ENCODE peak calls at places on chromosomes 16 and 17, in six cellular contexts. V is cardiac muscle cell; L is hepatocyte; Z is psoas muscle; A is stomach; C is CD8-positive, alpha-beta memory T cell. P is an unnamed sample.
A peak's percentile ranks its signal among the peaks of the same experiment; 100 is the strongest.

GRCh38 chr17:58121925-58122324 is 26.3 kb upstream of the OR4D1 start:
- DNase-seq in V (peak; percentile 46), L (peak; percentile 43), Z (no peak), A (no peak), C (peak; percentile 55), P (no peak)

GRCh38 chr16:62549875-62550274 is 513.6 kb upstream of the CDH8 start:
- DNase-seq in V (no peak), L (no peak), Z (no peak), A (no peak), C (no peak), P (no peak)

GRCh38 chr17:5282639-5283217 is 644 bp downstream of the RABEP1 start:
- DNase-seq in V (peak; percentile 11), L (no peak), Z (peak; percentile 35), A (no peak), C (peak; percentile 1), P (peak; percentile 78)

GRCh38 chr17:32917842-32918241 is 10.1 kb upstream of the TMEM98 start:
- DNase-seq in V (no peak), L (no peak), Z (no peak), A (no peak), C (no peak), P (no peak)

GRCh38 chr16:79392081-79392480 is 208.5 kb downstream of the MAF start:
- DNase-seq in V (no peak), L (no peak), Z (no peak), A (no peak), C (no peak), P (no peak)

GRCh38 chr17:13478326-13478830 is 123.4 kb downstream of the HS3ST3A1 start:
- DNase-seq in V (no peak), L (no peak), Z (no peak), A (no peak), C (no peak), P (no peak)

GRCh38 chr17:69528035-69528434 is 113.5 kb downstream of the MAP2K6 start:
- DNase-seq in V (no peak), L (no peak), Z (no peak), A (no peak), C (no peak), P (no peak)

GRCh38 chr16:10765772-10766171 is 22.1 kb downstream of the NUBP1 start:
- DNase-seq in V (no peak), L (no peak), Z (no peak), A (no peak), C (peak; percentile 66), P (no peak)

GRCh38 chr16:68486671-68487495 is 38.6 kb upstream of the SMPD3 start:
- DNase-seq in V (no peak), L (peak; percentile 45), Z (no peak), A (no peak), C (no peak), P (no peak)

GRCh38 chr17:700504-701094 is 14.0 kb downstream of the VPS53 start:
- DNase-seq in V (peak; percentile 61), L (peak; percentile 40), Z (no peak), A (no peak), C (peak; percentile 43), P (no peak)

GRCh38 chr17:7281953-7282751 is 634 bp downstream of the SLC2A4 start:
- DNase-seq in V (no peak), L (peak; percentile 47), Z (peak; percentile 84), A (no peak), C (no peak), P (no peak)

GRCh38 chr17:80584171-80584905 is 39.7 kb downstream of the RPTOR start:
- DNase-seq in V (peak; percentile 23), L (no peak), Z (no peak), A (no peak), C (no peak), P (no peak)

GRCh38 chr17:75418523-75419050 is 13.1 kb upstream of the GRB2 start:
- DNase-seq in V (no peak), L (no peak), Z (no peak), A (no peak), C (no peak), P (no peak)
- H3K27ac ChIP-seq in V (no peak overlapping the region), L (no peak overlapping the region), Z (no peak overlapping the region), A (no peak overlapping the region), C (no peak overlapping the region), P (no peak overlapping the region)

GRCh38 chr16:1764971-1765370 is 6.4 kb downstream of the NME3 start:
- DNase-seq in V (no peak), L (no peak), Z (no peak), A (no peak), C (no peak), P (no peak)

GRCh38 chr16:1765826-1766225 is 5.5 kb downstream of the NME3 start:
- DNase-seq in V (no peak), L (no peak), Z (no peak), A (no peak), C (no peak), P (no peak)

GRCh38 chr16:1762196-1762878 is 9.0 kb downstream of the NME3 start:
- DNase-seq in V (no peak), L (no peak), Z (no peak), A (no peak), C (no peak), P (no peak)

GRCh38 chr16:1762879-1763520 is 8.3 kb downstream of the NME3 start:
- DNase-seq in V (no peak), L (no peak), Z (no peak), A (peak; percentile 48), C (no peak), P (no peak)

GRCh38 chr16:1763521-1764511 is 7.5 kb downstream of the NME3 start:
- DNase-seq in V (peak; percentile 41), L (no peak), Z (no peak), A (no peak), C (no peak), P (no peak)
- H3K4me3 ChIP-seq in V (no peak overlapping the region), L (no peak overlapping the region), Z (no peak overlapping the region), A (no peak overlapping the region), C (no peak overlapping the region), P (no peak overlapping the region)

GRCh38 chr16:54283735-54284318 is 2.8 kb downstream of the IRX3 start:
- DNase-seq in V (peak; percentile 31), L (no peak), Z (no peak), A (no peak), C (no peak), P (no peak)

GRCh38 chr16:54282202-54282922 is 4.2 kb downstream of the IRX3 start:
- DNase-seq in V (peak; percentile 62), L (peak; percentile 78), Z (peak; percentile 44), A (peak; percentile 71), C (no peak), P (peak; percentile 58)

GRCh38 chr16:54282923-54283734 is 3.5 kb downstream of the IRX3 start:
- DNase-seq in V (no peak), L (no peak), Z (no peak), A (no peak), C (no peak), P (no peak)

GRCh38 chr16:54280751-54281150 is 5.8 kb downstream of the IRX3 start:
- DNase-seq in V (peak; percentile 21), L (no peak), Z (no peak), A (no peak), C (no peak), P (no peak)

GRCh38 chr16:54281535-54282201 is 4.9 kb downstream of the IRX3 start:
- DNase-seq in V (no peak), L (peak; percentile 43), Z (no peak), A (no peak), C (no peak), P (no peak)
- H3K27me3 ChIP-seq in V (no peaks in the 10 kb centered on the region), L (peaks cover 57% of the 10 kb centered on the region), Z (no peaks in the 10 kb centered on the region), A (peaks cover 13% of the 10 kb centered on the region), C (peaks cover 7% of the 10 kb centered on the region), P (no peaks in the 10 kb centered on the region)

GRCh38 chr16:70800798-70801480 is at the start of gene VAC14:
- DNase-seq in V (peak; percentile 87), L (peak; percentile 96), Z (peak; percentile 89), A (peak; percentile 98), C (peak; percentile 95), P (peak; percentile 93)
- H3K27ac ChIP-seq in V (peak within 1 kb of the TSS; percentile 87), L (peak within 1 kb of the TSS; percentile 47), Z (peak within 1 kb of the TSS; percentile 70), A (peak within 1 kb of the TSS; percentile 83), C (peak within 1 kb of the TSS; percentile 64), P (no peak within 1 kb of the TSS)

GRCh38 chr17:43645765-43646481 is 15.8 kb downstream of the MEOX1 start:
- DNase-seq in V (peak; percentile 81), L (peak; percentile 71), Z (peak; percentile 88), A (peak; percentile 45), C (no peak), P (peak; percentile 92)
- H3K4me3 ChIP-seq in V (no peak overlapping the region), L (no peak overlapping the region), Z (peak overlapping the region; percentile 60), A (peak overlapping the region; percentile 47), C (no peak overlapping the region), P (peak overlapping the region; percentile 44)

GRCh38 chr17:74920306-74920620 is 2.8 kb downstream of the USH1G start:
- DNase-seq in V (no peak), L (peak; percentile 3), Z (no peak), A (no peak), C (no peak), P (no peak)
- H3K27me3 ChIP-seq in V (peaks cover 29% of the 10 kb centered on the region), L (peaks cover 29% of the 10 kb centered on the region), Z (peaks cover 20% of the 10 kb centered on the region), A (peaks cover 22% of the 10 kb centered on the region), C (peaks cover 28% of the 10 kb centered on the region), P (no peaks in the 10 kb centered on the region)

GRCh38 chr16:88753191-88753590 is 31.8 kb downstream of the PIEZO1 start:
- DNase-seq in V (no peak), L (no peak), Z (no peak), A (no peak), C (no peak), P (no peak)

GRCh38 chr16:88754912-88755744 is 29.9 kb downstream of the PIEZO1 start:
- DNase-seq in V (peak; percentile 25), L (peak; percentile 68), Z (no peak), A (no peak), C (no peak), P (no peak)

GRCh38 chr16:88754109-88754911 is 30.7 kb downstream of the PIEZO1 start:
- DNase-seq in V (no peak), L (no peak), Z (no peak), A (no peak), C (no peak), P (no peak)

GRCh38 chr16:88752386-88753002 is 32.5 kb downstream of the PIEZO1 start:
- DNase-seq in V (no peak), L (no peak), Z (no peak), A (no peak), C (no peak), P (no peak)

DNA sequence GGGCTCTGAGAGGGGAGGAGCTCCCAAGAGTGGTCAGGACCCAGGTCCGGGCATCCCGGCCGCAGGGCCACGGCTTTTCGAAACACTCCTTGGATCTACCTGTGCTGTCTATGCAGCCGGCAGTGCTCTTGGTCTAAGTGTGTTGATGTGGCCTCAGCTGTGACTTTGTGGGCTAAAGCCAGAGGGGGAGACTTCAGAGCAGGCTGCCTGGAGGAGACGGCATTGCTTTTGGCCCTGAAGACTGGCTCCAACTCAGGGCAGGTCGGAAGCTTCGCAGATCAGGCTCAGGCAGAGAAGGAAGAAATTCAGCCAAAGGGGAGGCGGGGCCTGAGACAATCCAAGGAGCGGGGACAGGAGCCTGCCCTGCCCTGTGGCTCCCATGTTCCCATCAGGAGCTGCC is 31.4 kb downstream of the PIEZO1 start:
- DNase-seq in V (no peak), L (no peak), Z (no peak), A (no peak), C (no peak), P (no peak)
- H3K27ac ChIP-seq in V (no peak overlapping the region), L (no peak overlapping the region), Z (no peak overlapping the region), A (peak overlapping the region; percentile 33), C (no peak overlapping the region), P (no peak overlapping the region)

GRCh38 chr17:1727876-1728630 is 3.5 kb downstream of the WDR81 start:
- DNase-seq in V (no peak), L (no peak), Z (no peak), A (no peak), C (no peak), P (no peak)
- H3K4me3 ChIP-seq in V (no peak overlapping the region), L (no peak overlapping the region), Z (no peak overlapping the region), A (no peak overlapping the region), C (no peak overlapping the region), P (no peak overlapping the region)